ENCODE peak calls at places on chromosomes 11 and 22, in nine cellular contexts. R is Peyer's patch, E is ovary, B is H1, A is HepG2, F is transverse colon, D is uterus, H is body of pancreas, S is HCT116. O is an unnamed sample.

GRCh38 chr11:119120639-119121007 is 757 bp upstream of the HINFP start:
- DNase-seq in S (no peak), R (no peak), D (no peak), E (no peak), F (no peak), H (no peak), B (no peak), A (no peak), O (no peak)

GRCh38 chr11:111923351-111923788 is 4.7 kb downstream of the C11orf52 start:
- DNase-seq in F (no peak), B (no peak), E (no peak), S (no peak), R (no peak), D (no peak), H (no peak), A (peak; percentile 75), O (no peak)

GRCh38 chr11:111526501-111526900 is 11.9 kb downstream of the HOATZ start:
- DNase-seq in A (no peak), D (no peak), B (no peak), R (no peak), S (no peak), E (no peak), F (no peak), H (no peak), O (no peak)

GRCh38 chr11:71240865-71241691 is 11.3 kb downstream of the SHANK2 start:
- DNase-seq in D (no peak), B (no peak), F (peak; percentile 23), A (peak; percentile 93), S (no peak), R (no peak), E (no peak), H (peak; percentile 70), O (peak; percentile 74)

GRCh38 chr11:107591098-107591445 is at the start of gene ELMOD1:
- DNase-seq in B (no peak), H (peak; percentile 17), A (peak; percentile 7), S (no peak), R (peak; percentile 52), E (peak; percentile 30), F (peak; percentile 19), D (peak; percentile 39), O (peak; percentile 86)

GRCh38 chr11:78423241-78423640 is 5.6 kb upstream of the GAB2 start:
- DNase-seq in B (no peak), R (no peak), D (no peak), E (no peak), S (no peak), F (no peak), A (no peak), H (no peak), O (no peak)

GRCh38 chr11:110584150-110584549 is 128.1 kb downstream of the ARHGAP20 start:
- DNase-seq in R (no peak), F (no peak), E (no peak), A (no peak), D (no peak), H (no peak), S (no peak), B (no peak), O (no peak)

GRCh38 chr22:41481131-41481830 is 12.4 kb downstream of the ACO2 start:
- DNase-seq in B (no peak), F (no peak), A (no peak), E (no peak), S (no peak), D (peak; percentile 39), H (no peak), R (peak; percentile 39), O (no peak)

GRCh38 chr22:23471698-23472097 is 108.4 kb downstream of the IGLL1 start:
- DNase-seq in D (no peak), E (no peak), H (no peak), A (no peak), B (no peak), R (no peak), S (no peak), F (no peak), O (no peak)

GRCh38 chr11:116825854-116826750 is 3.0 kb upstream of the APOA4 start:
- DNase-seq in B (no peak), R (peak; percentile 73), A (no peak), D (no peak), S (no peak), F (no peak), E (no peak), H (no peak), O (peak; percentile 72)

GRCh38 chr11:117144477-117145392 is 648 bp downstream of the PAFAH1B2 start:
- DNase-seq in S (no peak), D (peak; percentile 59), A (peak; percentile 64), B (no peak), F (peak; percentile 61), H (peak; percentile 89), R (peak; percentile 61), E (peak; percentile 65), O (peak; percentile 67)

GRCh38 chr11:37616291-37616690 is 1018.3 kb upstream of the RAG2 start:
- DNase-seq in D (no peak), B (no peak), R (no peak), H (no peak), A (no peak), E (no peak), S (no peak), F (no peak), O (no peak)

GRCh38 chr22:28440517-28441366 is 238.9 kb downstream of the TTC28 start:
- DNase-seq in H (peak; percentile 17), F (no peak), R (no peak), E (no peak), D (no peak), S (no peak), B (no peak), A (no peak), O (no peak)

GRCh38 chr22:43731986-43732385 is 80.1 kb downstream of the EFCAB6 start:
- DNase-seq in E (no peak), S (no peak), A (no peak), H (no peak), F (no peak), R (no peak), D (no peak), B (no peak), O (no peak)

GRCh38 chr11:131759140-131759539 is 388.7 kb downstream of the NTM start:
- DNase-seq in D (no peak), E (no peak), H (no peak), S (no peak), R (no peak), F (no peak), B (no peak), A (no peak), O (no peak)

GRCh38 chr22:49141761-49142160 is 685.9 kb downstream of the BRD1 start:
- DNase-seq in H (no peak), S (no peak), F (no peak), B (no peak), D (no peak), A (no peak), E (no peak), R (no peak), O (no peak)

GRCh38 chr22:49142891-49143290 is 684.8 kb downstream of the BRD1 start:
- DNase-seq in A (no peak), F (no peak), E (no peak), S (no peak), D (no peak), B (no peak), H (no peak), R (no peak), O (no peak)

GRCh38 chr22:49143812-49144211 is 683.9 kb downstream of the BRD1 start:
- DNase-seq in R (no peak), E (no peak), A (no peak), B (no peak), H (no peak), S (no peak), D (no peak), F (no peak), O (no peak)

GRCh38 chr22:49140921-49141680 is 686.6 kb downstream of the BRD1 start:
- DNase-seq in A (no peak), E (no peak), H (no peak), B (no peak), R (no peak), F (no peak), D (no peak), S (no peak), O (no peak)

GRCh38 chr22:49142281-49142680 is 685.4 kb downstream of the BRD1 start:
- DNase-seq in H (no peak), F (no peak), B (no peak), S (no peak), D (no peak), E (no peak), A (no peak), R (no peak), O (no peak)
- TF ChIP-seq CTCF in H (no peak), F (no peak), B (no peak), S (no peak), D (no peak), E (no peak), A (no peak), R (no peak), O (no peak)

DNA sequence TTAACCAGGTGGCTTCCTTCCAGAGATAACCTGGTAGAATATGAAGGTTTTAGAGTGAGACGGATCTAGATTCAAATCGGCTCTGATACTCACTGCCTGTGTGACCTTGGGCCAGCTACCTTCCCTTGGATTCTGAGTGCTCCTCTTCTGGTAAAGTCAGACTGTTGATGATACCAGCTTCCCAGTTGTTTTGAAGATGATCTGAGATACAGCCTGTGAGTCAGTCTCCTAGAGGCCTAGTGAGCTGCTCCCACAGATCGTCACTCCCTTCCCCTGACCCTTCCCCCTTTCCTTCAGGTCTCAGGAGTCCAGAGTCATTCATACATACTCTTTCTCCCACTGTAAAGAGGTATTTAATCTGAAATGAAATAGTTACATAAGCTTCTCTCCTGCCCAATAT is 207.8 kb downstream of the GRIK4 start:
- DNase-seq in R (no peak), B (no peak), E (no peak), S (no peak), H (no peak), A (no peak), F (no peak), D (no peak), O (no peak)
- H3K4me3 ChIP-seq in R (no peak overlapping the region), B (no peak overlapping the region), E (no peak overlapping the region), S (no peak overlapping the region), H (no peak overlapping the region), A (no peak overlapping the region), F (no peak overlapping the region), D (no peak overlapping the region), O (no peak overlapping the region)

DNA sequence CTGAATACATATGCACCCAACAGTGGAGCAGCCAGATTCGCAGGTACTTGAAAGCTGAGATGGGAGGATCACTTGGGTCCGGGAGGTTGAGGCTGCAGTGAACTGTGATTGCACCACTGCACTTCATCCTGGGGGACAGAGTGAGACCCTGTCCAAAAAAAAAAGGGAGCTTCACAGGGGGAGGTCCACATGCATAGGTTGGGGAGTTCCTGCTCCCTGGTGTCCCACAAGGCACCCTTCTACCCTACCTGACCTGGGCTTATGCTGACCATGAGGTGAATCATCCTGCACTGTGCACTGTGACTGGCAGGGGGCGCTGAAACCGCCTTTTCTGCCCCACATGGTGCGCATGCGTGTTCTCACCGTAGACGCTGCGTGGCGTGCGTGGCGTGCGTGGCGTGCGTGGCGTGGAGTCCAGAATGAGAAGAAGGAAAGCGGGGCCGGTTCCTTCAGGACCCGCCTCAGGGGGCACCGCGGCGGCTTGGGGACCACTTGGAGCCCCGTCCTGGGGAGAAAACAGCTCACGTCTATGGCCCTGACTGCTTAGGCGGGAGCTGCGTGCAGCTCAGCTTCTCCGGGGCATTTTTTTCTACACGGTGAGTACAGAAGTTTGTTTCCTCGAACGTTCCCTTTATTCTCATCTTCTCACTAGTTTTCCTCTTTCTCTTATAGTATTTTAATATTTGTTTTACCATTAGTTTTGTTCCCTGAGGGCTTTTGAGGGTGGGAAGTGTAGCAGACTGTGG is 116.6 kb upstream of the GRK3 start:
- DNase-seq in D (peak; percentile 90), B (peak; percentile 53), R (peak; percentile 94), F (peak; percentile 92), S (peak; percentile 71), A (peak; percentile 83), E (peak; percentile 89), H (peak; percentile 87), O (peak; percentile 91)
- TF ChIP-seq POLR2A in D (no peak), B (peak; percentile 64), R (peak; percentile 40), F (no peak), S (peak; percentile 78), A (peak; percentile 78), E (peak; percentile 26), H (no peak), O (peak; percentile 38)

GRCh38 chr11:72333657-72334056 is 89.7 kb upstream of the PHOX2A start:
- DNase-seq in S (no peak), B (peak; percentile 59), D (no peak), H (no peak), R (no peak), A (no peak), E (no peak), F (no peak), O (no peak)
- TF ChIP-seq CTCF in S (no peak), B (peak; percentile 78), D (no peak), H (peak; percentile 6), R (peak; percentile 14), A (peak; percentile 31), E (no peak), F (no peak), O (no peak)